ENCODE peak calls at places on chromosomes 6 and 20, in nine cellular contexts. L is CD8-positive, alpha-beta T cell; K is cardiac muscle cell; Z is M059J; T is tibial artery; R is activated T-helper 2 cell treated with anti-CD3 and anti-CD28 coated beads, Interferon-gamma antibody, Interleukin-2, Interleukin-4, amounts not matched to agents 10 μg/mL and 5 μg/mL and 100 μg/mL, durations not matched to agents 14 hours and 24 hours and 36 hours; Y is fibroblast of mammary gland; A is mucosa of descending colon; V is activated gamma-delta T cell treated with anti-CD3 and anti-CD28 coated beads, Interleukin-2, amount 50 U/mL, for 16 hours. P is an unnamed sample.
A peak's percentile ranks its signal among the peaks of the same experiment; 100 is the strongest.

GRCh38 chr20:61464634-61465033 is 212.6 kb downstream of the CDH4 start:
- DNase-seq in L (no peak), K (no peak), Z (no peak), T (no peak), R (no peak), Y (no peak), A (no peak), V (no peak), P (no peak)

GRCh38 chr20:14208956-14209355 is 128.5 kb downstream of the FLRT3 start:
- DNase-seq in L (no peak), K (no peak), Z (no peak), T (no peak), R (no peak), Y (no peak), A (no peak), V (no peak), P (no peak)

GRCh38 chr6:40413231-40413755 is 173.9 kb downstream of the LRFN2 start:
- DNase-seq in L (no peak), K (no peak), Z (no peak), T (no peak), R (no peak), Y (no peak), A (no peak), V (no peak), P (no peak)

GRCh38 chr20:20076297-20077065 is 24.1 kb downstream of the CFAP61 start:
- DNase-seq in L (no peak), K (no peak), Z (peak; percentile 69), T (no peak), R (no peak), Y (peak; percentile 87), A (no peak), V (no peak), P (peak; percentile 65)

GRCh38 chr6:167748458-167749379 is 78.0 kb upstream of the AFDN start:
- DNase-seq in L (no peak), K (no peak), Z (no peak), T (no peak), R (no peak), Y (no peak), A (no peak), V (no peak), P (no peak)

GRCh38 chr6:74166849-74167248 is 470.8 kb downstream of the CD109 start:
- DNase-seq in L (no peak), K (no peak), Z (peak; percentile 40), T (no peak), R (no peak), Y (peak; percentile 14), A (no peak), V (no peak), P (peak; percentile 4)

GRCh38 chr6:6525948-6526347 is 62.6 kb upstream of the LY86 start:
- DNase-seq in L (no peak), K (no peak), Z (no peak), T (no peak), R (no peak), Y (no peak), A (no peak), V (no peak), P (no peak)

GRCh38 chr20:47993817-47994216 is 208.5 kb upstream of the SULF2 start:
- DNase-seq in L (no peak), K (no peak), Z (no peak), T (no peak), R (no peak), Y (no peak), A (no peak), V (no peak), P (no peak)

GRCh38 chr6:3766219-3766618 is 14.7 kb upstream of the PXDC1 start:
- DNase-seq in L (no peak), K (no peak), Z (no peak), T (no peak), R (no peak), Y (no peak), A (no peak), V (no peak), P (no peak)

GRCh38 chr6:167546611-167547327 is 221.9 kb downstream of the TTLL2 start:
- DNase-seq in L (no peak), K (no peak), Z (no peak), T (no peak), R (no peak), Y (no peak), A (no peak), V (no peak), P (no peak)

GRCh38 chr20:63896136-63896890 is 1.4 kb downstream of the DNAJC5 start:
- DNase-seq in L (no peak), K (peak; percentile 28), Z (peak; percentile 40), T (peak; percentile 52), R (no peak), Y (peak; percentile 15), A (peak; percentile 69), V (peak; percentile 7), P (peak; percentile 54)